ENCODE peak calls at places on chromosomes 16 and 17, in ten cellular contexts. One of them, this sample, is unnamed.

GRCh38 chr17:62565817-62566216 is 61.7 kb upstream of the MRC2 start:
- DNase-seq in posterior cingulate gyrus: no peak
- DNase-seq in HuH-7: no peak
- DNase-seq in fibroblast of lung: no peak
- DNase-seq in GM06990: no peak
- DNase-seq in AG08395: peak; percentile 75
- DNase-seq in epithelial cell of esophagus: peak; percentile 83
- DNase-seq in fibroblast of the aortic adventitia: peak; percentile 59
- DNase-seq in putamen: no peak
- DNase-seq in C1 segment of cervical spinal cord: no peak
- DNase-seq in this sample: no peak

GRCh38 chr17:1179112-1179634 is 608 bp downstream of the ABR start:
- DNase-seq in C1 segment of cervical spinal cord: no peak
- DNase-seq in GM06990: no peak
- DNase-seq in epithelial cell of esophagus: no peak
- DNase-seq in AG08395: no peak
- DNase-seq in HuH-7: no peak
- DNase-seq in putamen: no peak
- DNase-seq in fibroblast of lung: no peak
- DNase-seq in posterior cingulate gyrus: no peak
- DNase-seq in fibroblast of the aortic adventitia: no peak
- DNase-seq in this sample: no peak

GRCh38 chr16:30740364-30741251 is 7.6 kb upstream of the PHKG2 start:
- DNase-seq in C1 segment of cervical spinal cord: no peak
- DNase-seq in AG08395: peak; percentile 96
- DNase-seq in epithelial cell of esophagus: peak; percentile 99
- DNase-seq in posterior cingulate gyrus: peak; percentile 86
- DNase-seq in GM06990: no peak
- DNase-seq in putamen: no peak
- DNase-seq in fibroblast of lung: peak; percentile 87
- DNase-seq in HuH-7: no peak
- DNase-seq in fibroblast of the aortic adventitia: peak; percentile 93
- DNase-seq in this sample: no peak

GRCh38 chr17:27407916-27408846 is 48.1 kb upstream of the KSR1 start:
- DNase-seq in putamen: no peak
- DNase-seq in fibroblast of lung: peak; percentile 65
- DNase-seq in HuH-7: no peak
- DNase-seq in fibroblast of the aortic adventitia: peak; percentile 85
- DNase-seq in C1 segment of cervical spinal cord: no peak
- DNase-seq in AG08395: peak; percentile 82
- DNase-seq in GM06990: no peak
- DNase-seq in epithelial cell of esophagus: peak; percentile 70
- DNase-seq in posterior cingulate gyrus: peak; percentile 33
- DNase-seq in this sample: no peak

GRCh38 chr16:4800290-4801041 is 2.0 kb downstream of the ROGDI start:
- DNase-seq in HuH-7: no peak
- DNase-seq in posterior cingulate gyrus: peak; percentile 99
- DNase-seq in GM06990: peak; percentile 40
- DNase-seq in C1 segment of cervical spinal cord: peak; percentile 51
- DNase-seq in epithelial cell of esophagus: peak; percentile 62
- DNase-seq in fibroblast of the aortic adventitia: no peak
- DNase-seq in fibroblast of lung: no peak
- DNase-seq in AG08395: no peak
- DNase-seq in putamen: peak; percentile 90
- DNase-seq in this sample: peak; percentile 50

GRCh38 chr16:8548166-8548565 is 42.1 kb downstream of the TMEM114 start:
- DNase-seq in fibroblast of lung: no peak
- DNase-seq in GM06990: no peak
- DNase-seq in posterior cingulate gyrus: no peak
- DNase-seq in C1 segment of cervical spinal cord: no peak
- DNase-seq in epithelial cell of esophagus: no peak
- DNase-seq in fibroblast of the aortic adventitia: no peak
- DNase-seq in AG08395: no peak
- DNase-seq in putamen: no peak
- DNase-seq in HuH-7: no peak
- DNase-seq in this sample: no peak

GRCh38 chr17:37671813-37672544 is 28.7 kb upstream of the DDX52 start:
- DNase-seq in posterior cingulate gyrus: no peak
- DNase-seq in epithelial cell of esophagus: peak; percentile 94
- DNase-seq in putamen: no peak
- DNase-seq in C1 segment of cervical spinal cord: no peak
- DNase-seq in fibroblast of lung: peak; percentile 56
- DNase-seq in fibroblast of the aortic adventitia: peak; percentile 65
- DNase-seq in AG08395: peak; percentile 90
- DNase-seq in HuH-7: no peak
- DNase-seq in GM06990: no peak
- DNase-seq in this sample: no peak

GRCh38 chr16:9849697-9850245 is 332.5 kb downstream of the GRIN2A start:
- DNase-seq in posterior cingulate gyrus: peak; percentile 85
- DNase-seq in putamen: no peak
- DNase-seq in epithelial cell of esophagus: no peak
- DNase-seq in AG08395: no peak
- DNase-seq in fibroblast of lung: no peak
- DNase-seq in C1 segment of cervical spinal cord: no peak
- DNase-seq in fibroblast of the aortic adventitia: no peak
- DNase-seq in HuH-7: no peak
- DNase-seq in GM06990: no peak
- DNase-seq in this sample: no peak

GRCh38 chr16:49902908-49903307 is 47.0 kb upstream of the ZNF423 start:
- DNase-seq in fibroblast of the aortic adventitia: no peak
- DNase-seq in putamen: no peak
- DNase-seq in fibroblast of lung: no peak
- DNase-seq in HuH-7: no peak
- DNase-seq in AG08395: no peak
- DNase-seq in C1 segment of cervical spinal cord: no peak
- DNase-seq in GM06990: no peak
- DNase-seq in posterior cingulate gyrus: peak; percentile 17
- DNase-seq in epithelial cell of esophagus: no peak
- DNase-seq in this sample: no peak

GRCh38 chr17:65131946-65132345 is 5.2 kb upstream of the RGS9 start:
- DNase-seq in C1 segment of cervical spinal cord: no peak
- DNase-seq in posterior cingulate gyrus: peak; percentile 13
- DNase-seq in GM06990: no peak
- DNase-seq in fibroblast of lung: peak; percentile 80
- DNase-seq in epithelial cell of esophagus: peak; percentile 64
- DNase-seq in AG08395: peak; percentile 90
- DNase-seq in putamen: no peak
- DNase-seq in fibroblast of the aortic adventitia: peak; percentile 57
- DNase-seq in HuH-7: peak; percentile 69
- DNase-seq in this sample: no peak

GRCh38 chr17:5873781-5874180 is 196.4 kb upstream of the WSCD1 start:
- DNase-seq in AG08395: no peak
- DNase-seq in fibroblast of the aortic adventitia: no peak
- DNase-seq in GM06990: no peak
- DNase-seq in fibroblast of lung: no peak
- DNase-seq in HuH-7: no peak
- DNase-seq in C1 segment of cervical spinal cord: no peak
- DNase-seq in posterior cingulate gyrus: no peak
- DNase-seq in epithelial cell of esophagus: no peak
- DNase-seq in putamen: no peak
- DNase-seq in this sample: no peak

GRCh38 chr16:63652091-63652490 is 1469.8 kb downstream of the CDH11 start:
- DNase-seq in fibroblast of lung: no peak
- DNase-seq in HuH-7: no peak
- DNase-seq in fibroblast of the aortic adventitia: no peak
- DNase-seq in AG08395: no peak
- DNase-seq in C1 segment of cervical spinal cord: no peak
- DNase-seq in GM06990: no peak
- DNase-seq in posterior cingulate gyrus: no peak
- DNase-seq in epithelial cell of esophagus: no peak
- DNase-seq in putamen: peak; percentile 17
- DNase-seq in this sample: no peak

GRCh38 chr17:59372138-59372751 is 40.8 kb downstream of the YPEL2 start:
- DNase-seq in AG08395: peak; percentile 84
- DNase-seq in posterior cingulate gyrus: peak; percentile 27
- DNase-seq in putamen: no peak
- DNase-seq in C1 segment of cervical spinal cord: no peak
- DNase-seq in epithelial cell of esophagus: peak; percentile 40
- DNase-seq in fibroblast of the aortic adventitia: peak; percentile 91
- DNase-seq in GM06990: peak; percentile 30
- DNase-seq in fibroblast of lung: peak; percentile 77
- DNase-seq in HuH-7: no peak
- DNase-seq in this sample: no peak

GRCh38 chr17:20944014-20944905 is 98.6 kb downstream of the USP22 start:
- DNase-seq in HuH-7: peak; percentile 17
- DNase-seq in putamen: no peak
- DNase-seq in GM06990: no peak
- DNase-seq in C1 segment of cervical spinal cord: no peak
- DNase-seq in fibroblast of the aortic adventitia: no peak
- DNase-seq in fibroblast of lung: no peak
- DNase-seq in AG08395: no peak
- DNase-seq in epithelial cell of esophagus: peak; percentile 75
- DNase-seq in posterior cingulate gyrus: no peak
- DNase-seq in this sample: no peak

GRCh38 chr16:85360323-85361277 is 248.3 kb upstream of the CIBAR2 start:
- DNase-seq in fibroblast of lung: no peak
- DNase-seq in fibroblast of the aortic adventitia: no peak
- DNase-seq in epithelial cell of esophagus: peak; percentile 94
- DNase-seq in HuH-7: no peak
- DNase-seq in C1 segment of cervical spinal cord: no peak
- DNase-seq in putamen: no peak
- DNase-seq in posterior cingulate gyrus: no peak
- DNase-seq in GM06990: peak; percentile 28
- DNase-seq in AG08395: no peak
- DNase-seq in this sample: no peak

GRCh38 chr16:74633686-74634085 is 26.8 kb upstream of the GLG1 start:
- DNase-seq in fibroblast of the aortic adventitia: no peak
- DNase-seq in putamen: no peak
- DNase-seq in fibroblast of lung: no peak
- DNase-seq in epithelial cell of esophagus: peak; percentile 81
- DNase-seq in GM06990: no peak
- DNase-seq in HuH-7: no peak
- DNase-seq in AG08395: no peak
- DNase-seq in C1 segment of cervical spinal cord: no peak
- DNase-seq in posterior cingulate gyrus: no peak
- DNase-seq in this sample: no peak

GRCh38 chr17:80886641-80887573 is 104.7 kb upstream of the CHMP6 start:
- DNase-seq in fibroblast of lung: no peak
- DNase-seq in putamen: no peak
- DNase-seq in HuH-7: no peak
- DNase-seq in GM06990: no peak
- DNase-seq in posterior cingulate gyrus: peak; percentile 73
- DNase-seq in AG08395: no peak
- DNase-seq in epithelial cell of esophagus: no peak
- DNase-seq in C1 segment of cervical spinal cord: no peak
- DNase-seq in fibroblast of the aortic adventitia: no peak
- DNase-seq in this sample: no peak

GRCh38 chr17:82008258-82008940 is 14.3 kb downstream of the CENPX start:
- DNase-seq in HuH-7: no peak
- DNase-seq in putamen: no peak
- DNase-seq in fibroblast of the aortic adventitia: no peak
- DNase-seq in GM06990: no peak
- DNase-seq in epithelial cell of esophagus: no peak
- DNase-seq in fibroblast of lung: no peak
- DNase-seq in AG08395: no peak
- DNase-seq in C1 segment of cervical spinal cord: no peak
- DNase-seq in posterior cingulate gyrus: no peak
- DNase-seq in this sample: no peak

GRCh38 chr17:15261818-15262290 is 3.3 kb downstream of the PMP22 start:
- DNase-seq in GM06990: no peak
- DNase-seq in fibroblast of lung: peak; percentile 37
- DNase-seq in HuH-7: peak; percentile 29
- DNase-seq in posterior cingulate gyrus: peak; percentile 88
- DNase-seq in fibroblast of the aortic adventitia: peak; percentile 37
- DNase-seq in putamen: peak; percentile 60
- DNase-seq in epithelial cell of esophagus: no peak
- DNase-seq in C1 segment of cervical spinal cord: no peak
- DNase-seq in AG08395: no peak
- DNase-seq in this sample: no peak

GRCh38 chr16:78628526-78628925 is 529.1 kb downstream of the WWOX start:
- DNase-seq in fibroblast of lung: peak; percentile 50
- DNase-seq in putamen: no peak
- DNase-seq in fibroblast of the aortic adventitia: no peak
- DNase-seq in HuH-7: no peak
- DNase-seq in GM06990: no peak
- DNase-seq in AG08395: peak; percentile 10
- DNase-seq in C1 segment of cervical spinal cord: no peak
- DNase-seq in posterior cingulate gyrus: no peak
- DNase-seq in epithelial cell of esophagus: no peak
- DNase-seq in this sample: no peak

GRCh38 chr17:50277357-50277754 is 3.1 kb downstream of the TMEM92 start:
- DNase-seq in HuH-7: no peak
- DNase-seq in fibroblast of lung: no peak
- DNase-seq in posterior cingulate gyrus: no peak
- DNase-seq in putamen: no peak
- DNase-seq in GM06990: no peak
- DNase-seq in epithelial cell of esophagus: no peak
- DNase-seq in C1 segment of cervical spinal cord: no peak
- DNase-seq in fibroblast of the aortic adventitia: no peak
- DNase-seq in AG08395: no peak
- DNase-seq in this sample: no peak

GRCh38 chr16:75377971-75378386 is 55.3 kb downstream of the CFDP1 start:
- DNase-seq in epithelial cell of esophagus: peak; percentile 96
- DNase-seq in GM06990: no peak
- DNase-seq in HuH-7: no peak
- DNase-seq in fibroblast of lung: peak; percentile 91
- DNase-seq in fibroblast of the aortic adventitia: peak; percentile 83
- DNase-seq in AG08395: peak; percentile 86
- DNase-seq in posterior cingulate gyrus: no peak
- DNase-seq in putamen: peak; percentile 60
- DNase-seq in C1 segment of cervical spinal cord: no peak
- DNase-seq in this sample: no peak

GRCh38 chr17:1008008-1008761 is 11.3 kb downstream of the TIMM22 start:
- DNase-seq in GM06990: no peak
- DNase-seq in fibroblast of the aortic adventitia: no peak
- DNase-seq in C1 segment of cervical spinal cord: no peak
- DNase-seq in fibroblast of lung: peak; percentile 75
- DNase-seq in AG08395: no peak
- DNase-seq in putamen: no peak
- DNase-seq in HuH-7: no peak
- DNase-seq in epithelial cell of esophagus: no peak
- DNase-seq in posterior cingulate gyrus: peak; percentile 87
- DNase-seq in this sample: peak; percentile 32

This sample was measured in nucleus accumbens.